ENCODE peak calls at places on chromosomes 16 and 17, in four cellular contexts. One of them, this sample, is unnamed.

GRCh38 chr17:67129283-67129682 is 84.9 kb downstream of the CACNG1 start:
- DNase-seq in PC-3: peak; percentile 56
- DNase-seq in HCT116: no peak
- DNase-seq in neural progenitor cell: no peak
- DNase-seq in this sample: no peak

GRCh38 chr17:1379930-1380313 is 20.1 kb downstream of the YWHAE start:
- DNase-seq in neural progenitor cell: no peak
- DNase-seq in PC-3: no peak
- DNase-seq in HCT116: no peak
- DNase-seq in this sample: no peak

GRCh38 chr16:27449434-27450188 is 47.6 kb downstream of the IL21R start:
- DNase-seq in neural progenitor cell: no peak
- DNase-seq in PC-3: no peak
- DNase-seq in HCT116: no peak
- DNase-seq in this sample: no peak

GRCh38 chr17:7438050-7438614 is 1.2 kb upstream of the FGF11 start:
- DNase-seq in neural progenitor cell: peak; percentile 88
- DNase-seq in HCT116: no peak
- DNase-seq in PC-3: no peak
- DNase-seq in this sample: no peak

GRCh38 chr16:25013751-25014499 is 1.2 kb downstream of the ARHGAP17 start:
- DNase-seq in PC-3: no peak
- DNase-seq in neural progenitor cell: no peak
- DNase-seq in HCT116: no peak
- DNase-seq in this sample: peak; percentile 82

GRCh38 chr17:4739122-4740024 is at the start of the genes CXCL16 and ZMYND15:
- DNase-seq in neural progenitor cell: peak; percentile 61
- DNase-seq in HCT116: no peak
- DNase-seq in PC-3: peak; percentile 45
- DNase-seq in this sample: peak; percentile 79

GRCh38 chr16:57538235-57538711 is 1.9 kb upstream of the CCDC102A start:
- DNase-seq in neural progenitor cell: no peak
- DNase-seq in PC-3: no peak
- DNase-seq in HCT116: no peak
- DNase-seq in this sample: peak; percentile 52

GRCh38 chr16:69328854-69329316 is 1.5 kb downstream of the PDF start:
- DNase-seq in PC-3: peak; percentile 73
- DNase-seq in neural progenitor cell: no peak
- DNase-seq in HCT116: no peak
- DNase-seq in this sample: peak; percentile 48

GRCh38 chr16:11211977-11212818 is 43.8 kb downstream of the SOCS1 start:
- DNase-seq in HCT116: no peak
- DNase-seq in neural progenitor cell: no peak
- DNase-seq in PC-3: no peak
- DNase-seq in this sample: no peak

GRCh38 chr16:58027341-58028167 is 2.0 kb downstream of the MMP15 start:
- DNase-seq in PC-3: peak; percentile 45
- DNase-seq in neural progenitor cell: peak; percentile 87
- DNase-seq in HCT116: peak; percentile 36
- DNase-seq in this sample: no peak

GRCh38 chr16:70523621-70524405 is at the start of gene SF3B3:
- DNase-seq in HCT116: no peak
- DNase-seq in PC-3: no peak
- DNase-seq in neural progenitor cell: peak; percentile 74
- DNase-seq in this sample: no peak

GRCh38 chr16:48681520-48681919 is 71.5 kb upstream of the N4BP1 start:
- DNase-seq in neural progenitor cell: no peak
- DNase-seq in HCT116: no peak
- DNase-seq in PC-3: no peak
- DNase-seq in this sample: peak; percentile 47

GRCh38 chr16:1326380-1326779 is 7.1 kb upstream of the BAIAP3 start:
- DNase-seq in PC-3: no peak
- DNase-seq in neural progenitor cell: no peak
- DNase-seq in HCT116: no peak
- DNase-seq in this sample: no peak

GRCh38 chr16:88920618-88921602 is 54.5 kb upstream of the PABPN1L start:
- DNase-seq in PC-3: peak; percentile 37
- DNase-seq in HCT116: no peak
- DNase-seq in neural progenitor cell: no peak
- DNase-seq in this sample: no peak

GRCh38 chr17:20276430-20276829 is 190.9 kb downstream of the LGALS9B start:
- DNase-seq in PC-3: no peak
- DNase-seq in HCT116: no peak
- DNase-seq in neural progenitor cell: no peak
- DNase-seq in this sample: peak; percentile 28

GRCh38 chr17:1454541-1454940 is 1.5 kb downstream of the CRK start:
- DNase-seq in neural progenitor cell: no peak
- DNase-seq in HCT116: no peak
- DNase-seq in PC-3: no peak
- DNase-seq in this sample: peak; percentile 40

GRCh38 chr16:7209598-7209997 is 123.0 kb upstream of the RBFOX1 start:
- DNase-seq in neural progenitor cell: no peak
- DNase-seq in HCT116: no peak
- DNase-seq in PC-3: no peak
- DNase-seq in this sample: no peak

GRCh38 chr17:57987582-57988300 is at the start of gene VEZF1:
- DNase-seq in HCT116: peak; percentile 48
- DNase-seq in PC-3: peak; percentile 41
- DNase-seq in neural progenitor cell: peak; percentile 95
- DNase-seq in this sample: peak; percentile 92

GRCh38 chr17:27552467-27552779 is 78.6 kb upstream of the LGALS9 start:
- DNase-seq in neural progenitor cell: no peak
- DNase-seq in HCT116: peak; percentile 56
- DNase-seq in PC-3: peak; percentile 83
- DNase-seq in this sample: no peak

GRCh38 chr16:86984975-86985655 is 332.1 kb downstream of the C16orf95 start:
- DNase-seq in neural progenitor cell: peak; percentile 65
- DNase-seq in PC-3: no peak
- DNase-seq in HCT116: no peak
- DNase-seq in this sample: no peak

GRCh38 chr17:36989173-36989572 is 40.4 kb downstream of the AATF start:
- DNase-seq in neural progenitor cell: no peak
- DNase-seq in HCT116: no peak
- DNase-seq in PC-3: no peak
- DNase-seq in this sample: no peak

GRCh38 chr16:57562669-57563486 is 20.4 kb downstream of the ADGRG5 start:
- DNase-seq in neural progenitor cell: no peak
- DNase-seq in HCT116: no peak
- DNase-seq in PC-3: no peak
- DNase-seq in this sample: no peak

GRCh38 chr17:234163-235047 is 53.0 kb upstream of the DOC2B start:
- DNase-seq in HCT116: no peak
- DNase-seq in neural progenitor cell: no peak
- DNase-seq in PC-3: no peak
- DNase-seq in this sample: no peak

GRCh38 chr16:30458561-30459394 is 13.1 kb upstream of the SEPHS2 start:
- DNase-seq in HCT116: no peak
- DNase-seq in PC-3: no peak
- DNase-seq in neural progenitor cell: no peak
- DNase-seq in this sample: no peak

GRCh38 chr17:7717756-7718350 is 309 bp downstream of the DNAH2 start:
- DNase-seq in neural progenitor cell: no peak
- DNase-seq in PC-3: no peak
- DNase-seq in HCT116: no peak
- DNase-seq in this sample: no peak

GRCh38 chr17:34581446-34582184 is 2.2 kb downstream of the TMEM132E start:
- DNase-seq in neural progenitor cell: peak; percentile 65
- DNase-seq in PC-3: no peak
- DNase-seq in HCT116: no peak
- DNase-seq in this sample: no peak

DNA sequence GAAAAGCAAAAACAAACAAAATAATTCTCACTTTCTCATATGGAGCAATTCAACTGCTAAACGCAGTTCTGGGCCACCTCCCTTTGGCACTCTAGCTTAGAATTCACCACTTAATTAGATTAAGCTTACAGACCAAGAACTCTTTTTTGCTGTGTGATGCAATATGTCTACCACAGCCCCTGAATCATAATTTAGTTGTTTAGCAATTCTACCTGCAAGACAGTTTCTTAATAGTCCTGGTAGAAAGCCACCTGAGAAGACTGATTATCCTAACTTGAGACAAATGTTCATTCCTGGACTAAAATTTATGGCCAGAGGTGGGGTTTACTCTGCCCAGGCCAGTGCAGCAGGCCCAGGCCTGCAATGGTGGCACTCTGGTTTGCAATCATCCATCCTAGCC is 205.9 kb downstream of the HS3ST3A1 start:
- DNase-seq in PC-3: no peak
- DNase-seq in HCT116: no peak
- DNase-seq in neural progenitor cell: no peak
- DNase-seq in this sample: no peak
- H3K9ac ChIP-seq in PC-3: no peak overlapping the region
- H3K9ac ChIP-seq in HCT116: no peak overlapping the region
- H3K9ac ChIP-seq in neural progenitor cell: no peak overlapping the region
- H3K9ac ChIP-seq in this sample: no peak overlapping the region

GRCh38 chr16:85029413-85029794 is 1.8 kb downstream of the KIAA0513 start:
- DNase-seq in HCT116: no peak
- DNase-seq in PC-3: peak; percentile 87
- DNase-seq in neural progenitor cell: no peak
- DNase-seq in this sample: no peak

GRCh38 chr16:85027968-85028637 is 508 bp downstream of the KIAA0513 start:
- DNase-seq in neural progenitor cell: peak; percentile 73
- DNase-seq in PC-3: no peak
- DNase-seq in HCT116: no peak
- DNase-seq in this sample: peak; percentile 49

GRCh38 chr16:85027349-85027967 is at the start of gene KIAA0513:
- DNase-seq in PC-3: peak; percentile 90
- DNase-seq in neural progenitor cell: peak; percentile 98
- DNase-seq in HCT116: peak; percentile 86
- DNase-seq in this sample: peak; percentile 98

GRCh38 chr16:85029981-85030381 is 2.4 kb downstream of the KIAA0513 start:
- DNase-seq in neural progenitor cell: no peak
- DNase-seq in HCT116: no peak
- DNase-seq in PC-3: peak; percentile 36
- DNase-seq in this sample: no peak

DNA sequence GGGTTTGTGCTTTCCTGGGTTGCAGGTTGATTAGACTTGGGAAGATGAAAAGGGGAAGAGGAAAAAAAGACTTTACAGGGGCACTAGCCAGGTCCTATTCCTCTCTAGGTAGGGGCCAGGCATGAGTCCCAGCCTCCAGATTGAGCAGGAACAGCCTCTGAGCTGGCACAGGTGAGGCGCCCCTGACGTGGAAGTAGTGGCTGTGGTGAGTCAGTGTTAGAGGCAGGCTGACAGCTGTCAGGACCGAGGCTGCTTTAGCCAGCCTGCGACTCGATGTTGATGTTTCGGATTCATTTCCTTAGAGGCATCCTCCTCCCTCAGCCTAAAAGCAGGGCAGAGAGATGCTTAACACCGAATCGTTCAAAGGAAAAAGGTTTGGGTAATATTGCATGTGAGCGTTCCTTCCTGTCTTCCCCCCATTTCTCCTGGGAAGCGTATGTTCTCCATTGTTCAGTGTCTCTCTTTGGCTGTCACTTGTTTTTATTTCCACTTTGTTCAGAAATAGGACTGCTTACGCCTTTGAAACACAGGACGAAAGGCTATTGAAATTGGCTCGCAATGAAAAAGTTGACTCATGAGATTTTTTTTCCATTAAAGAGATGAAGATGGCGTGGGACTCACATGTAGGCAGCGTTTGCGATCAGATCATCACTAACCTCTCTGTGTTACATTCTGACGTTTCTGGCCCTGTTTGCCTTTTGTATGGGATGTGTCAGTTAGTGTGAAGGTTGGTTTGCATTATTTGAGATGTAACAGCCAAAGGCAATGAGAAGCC is 1.2 kb downstream of the KIAA0513 start:
- DNase-seq in neural progenitor cell: no peak
- DNase-seq in HCT116: no peak
- DNase-seq in PC-3: peak; percentile 80
- DNase-seq in this sample: peak; percentile 52
- H2AFZ ChIP-seq in neural progenitor cell: no peak overlapping the region
- H2AFZ ChIP-seq in HCT116: no peak overlapping the region
- H2AFZ ChIP-seq in PC-3: peak overlapping the region; percentile 75
- H2AFZ ChIP-seq in this sample: no peak overlapping the region

DNA sequence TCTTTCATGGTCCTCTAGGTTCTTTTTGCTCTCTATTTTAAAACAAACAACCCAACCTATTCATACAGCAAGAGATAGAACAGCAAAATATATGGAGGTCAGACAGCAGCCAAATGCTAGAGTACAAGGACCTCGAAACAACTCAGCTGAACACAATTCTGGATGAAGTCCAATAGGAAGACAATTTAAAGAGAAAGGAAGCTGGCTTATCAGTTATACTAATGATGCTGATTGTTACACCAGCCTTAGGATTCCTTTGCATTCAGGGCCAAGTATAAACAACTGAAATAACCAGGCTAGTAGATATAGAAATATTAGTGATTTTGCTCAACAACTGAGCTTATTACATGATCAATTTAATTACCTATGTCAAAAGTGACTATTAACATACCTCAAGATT is 2.5 kb downstream of the SSH2 start:
- DNase-seq in neural progenitor cell: no peak
- DNase-seq in HCT116: no peak
- DNase-seq in PC-3: no peak
- DNase-seq in this sample: no peak
- H3K4me3 ChIP-seq in neural progenitor cell: no peak overlapping the region
- H3K4me3 ChIP-seq in HCT116: no peak overlapping the region
- H3K4me3 ChIP-seq in PC-3: peak overlapping the region; percentile 85
- H3K4me3 ChIP-seq in this sample: peak overlapping the region; percentile 87

DNA sequence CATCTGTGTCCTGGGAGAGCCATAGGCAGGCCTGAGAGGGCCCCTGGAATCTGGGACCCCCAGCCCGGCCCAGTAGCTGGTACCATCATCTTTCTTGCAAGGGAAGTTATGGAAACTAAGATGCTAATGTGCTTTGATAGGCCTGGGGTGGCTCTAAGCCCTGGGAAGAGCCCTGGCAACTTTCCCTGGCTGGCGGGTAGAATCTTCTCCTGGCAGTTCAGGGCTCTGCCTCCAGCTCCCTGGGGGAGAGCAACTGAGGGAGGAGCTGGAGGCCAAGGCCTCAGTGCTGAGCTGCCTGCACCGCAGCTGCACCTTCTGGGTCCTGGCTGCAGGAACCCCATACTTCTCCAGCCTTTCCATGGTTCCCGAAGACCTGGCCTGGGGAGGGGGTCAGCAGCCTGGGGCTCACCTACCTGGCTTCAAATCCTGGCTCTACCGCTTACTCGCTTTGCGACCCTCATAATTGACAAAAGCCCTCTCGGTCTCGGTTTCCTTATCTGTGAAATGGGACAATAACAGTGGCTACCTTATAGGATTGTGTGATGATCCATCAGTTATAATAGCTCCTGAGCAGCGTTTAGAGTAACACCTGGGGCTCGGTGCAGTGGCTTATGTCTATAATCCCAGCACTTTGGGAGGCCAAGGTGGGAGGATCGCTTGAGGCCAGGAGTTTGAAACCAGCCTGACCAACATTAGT is 333.7 kb downstream of the SEC14L1 start:
- DNase-seq in HCT116: no peak
- DNase-seq in PC-3: no peak
- DNase-seq in neural progenitor cell: no peak
- DNase-seq in this sample: no peak
- H3K9ac ChIP-seq in HCT116: peak overlapping the region; percentile 42
- H3K9ac ChIP-seq in PC-3: no peak overlapping the region
- H3K9ac ChIP-seq in neural progenitor cell: no peak overlapping the region
- H3K9ac ChIP-seq in this sample: peak overlapping the region; percentile 75

GRCh38 chr17:70357196-70357595 is 187.9 kb downstream of the KCNJ2 start:
- DNase-seq in HCT116: no peak
- DNase-seq in PC-3: no peak
- DNase-seq in neural progenitor cell: no peak
- DNase-seq in this sample: no peak
- H2AFZ ChIP-seq in HCT116: no peak overlapping the region
- H2AFZ ChIP-seq in PC-3: no peak overlapping the region
- H2AFZ ChIP-seq in neural progenitor cell: no peak overlapping the region
- H2AFZ ChIP-seq in this sample: no peak overlapping the region